ENCODE peak calls at places on chromosomes 16 and 17, in eight cellular contexts. One of them, this sample, is unnamed. For H3K4me1, the result is how much of the 10 kb centered on the place peaks cover.

GRCh38 chr16:9139965-9140364 is 48.5 kb downstream of the HAPSTR1 start:
- DNase-seq in left lung: no peak
- DNase-seq in H1: no peak
- DNase-seq in NT2/D1: no peak
- DNase-seq in heart left ventricle: peak
- DNase-seq in uterus: no peak
- DNase-seq in mucosa of descending colon: no peak
- DNase-seq in IMR-90: peak
- DNase-seq in this sample: peak

GRCh38 chr16:67939507-67940435 is 3.1 kb upstream of the PSMB10 start:
- DNase-seq in left lung: no peak
- DNase-seq in H1: no peak
- DNase-seq in NT2/D1: no peak
- DNase-seq in heart left ventricle: no peak
- DNase-seq in uterus: no peak
- DNase-seq in mucosa of descending colon: peak
- DNase-seq in IMR-90: no peak
- DNase-seq in this sample: no peak

GRCh38 chr17:6507535-6507934 is 48.8 kb downstream of the PITPNM3 start:
- DNase-seq in left lung: no peak
- DNase-seq in H1: no peak
- DNase-seq in NT2/D1: no peak
- DNase-seq in heart left ventricle: no peak
- DNase-seq in uterus: peak
- DNase-seq in mucosa of descending colon: no peak
- DNase-seq in IMR-90: peak
- DNase-seq in this sample: no peak

GRCh38 chr16:22195695-22196558 is 10.2 kb upstream of the EEF2K start:
- DNase-seq in left lung: peak
- DNase-seq in H1: peak
- DNase-seq in NT2/D1: peak
- DNase-seq in heart left ventricle: peak
- DNase-seq in uterus: peak
- DNase-seq in mucosa of descending colon: peak
- DNase-seq in IMR-90: peak
- DNase-seq in this sample: peak

GRCh38 chr17:386145-386876 is 33.7 kb upstream of the RPH3AL start:
- DNase-seq in left lung: peak
- DNase-seq in H1: peak
- DNase-seq in NT2/D1: no peak
- DNase-seq in heart left ventricle: peak
- DNase-seq in uterus: peak
- DNase-seq in mucosa of descending colon: peak
- DNase-seq in IMR-90: no peak
- DNase-seq in this sample: peak

GRCh38 chr17:14308965-14309879 is 8.3 kb downstream of the HS3ST3B1 start:
- DNase-seq in left lung: peak
- DNase-seq in H1: peak
- DNase-seq in NT2/D1: no peak
- DNase-seq in heart left ventricle: peak
- DNase-seq in uterus: peak
- DNase-seq in mucosa of descending colon: peak
- DNase-seq in IMR-90: peak
- DNase-seq in this sample: peak

GRCh38 chr17:40793800-40794199 is 6.0 kb downstream of the KRT28 start:
- DNase-seq in left lung: no peak
- DNase-seq in H1: no peak
- DNase-seq in NT2/D1: no peak
- DNase-seq in heart left ventricle: no peak
- DNase-seq in uterus: no peak
- DNase-seq in mucosa of descending colon: no peak
- DNase-seq in IMR-90: no peak
- DNase-seq in this sample: no peak

GRCh38 chr17:64024781-64025731 is 4.6 kb upstream of the ICAM2 start:
- DNase-seq in left lung: no peak
- DNase-seq in H1: no peak
- DNase-seq in NT2/D1: no peak
- DNase-seq in heart left ventricle: no peak
- DNase-seq in uterus: no peak
- DNase-seq in mucosa of descending colon: no peak
- DNase-seq in IMR-90: peak
- DNase-seq in this sample: no peak

GRCh38 chr16:78684040-78684611 is 584.7 kb downstream of the WWOX start:
- DNase-seq in left lung: no peak
- DNase-seq in H1: no peak
- DNase-seq in NT2/D1: no peak
- DNase-seq in heart left ventricle: peak
- DNase-seq in uterus: peak
- DNase-seq in mucosa of descending colon: peak
- DNase-seq in IMR-90: peak
- DNase-seq in this sample: no peak

GRCh38 chr17:16460796-16461605 is 31.0 kb downstream of the LRRC75A start:
- DNase-seq in left lung: no peak
- DNase-seq in H1: no peak
- DNase-seq in NT2/D1: no peak
- DNase-seq in heart left ventricle: no peak
- DNase-seq in uterus: no peak
- DNase-seq in mucosa of descending colon: peak
- DNase-seq in IMR-90: no peak
- DNase-seq in this sample: no peak

GRCh38 chr17:82868715-82869131 is 28.9 kb upstream of the ZNF750 start:
- DNase-seq in left lung: peak
- DNase-seq in H1: no peak
- DNase-seq in NT2/D1: no peak
- DNase-seq in heart left ventricle: no peak
- DNase-seq in uterus: no peak
- DNase-seq in mucosa of descending colon: peak
- DNase-seq in IMR-90: no peak
- DNase-seq in this sample: no peak

GRCh38 chr16:56203052-56203451 is 11.8 kb downstream of the GNAO1 start:
- DNase-seq in left lung: no peak
- DNase-seq in H1: peak
- DNase-seq in NT2/D1: no peak
- DNase-seq in heart left ventricle: no peak
- DNase-seq in uterus: no peak
- DNase-seq in mucosa of descending colon: no peak
- DNase-seq in IMR-90: peak
- DNase-seq in this sample: peak

GRCh38 chr17:68289473-68289872 is 1.5 kb downstream of the SLC16A6 start:
- DNase-seq in left lung: no peak
- DNase-seq in H1: no peak
- DNase-seq in NT2/D1: no peak
- DNase-seq in heart left ventricle: no peak
- DNase-seq in uterus: no peak
- DNase-seq in mucosa of descending colon: no peak
- DNase-seq in IMR-90: no peak
- DNase-seq in this sample: no peak

GRCh38 chr16:87195190-87195589 is 122.0 kb downstream of the C16orf95 start:
- DNase-seq in left lung: no peak
- DNase-seq in H1: no peak
- DNase-seq in NT2/D1: no peak
- DNase-seq in heart left ventricle: no peak
- DNase-seq in uterus: no peak
- DNase-seq in mucosa of descending colon: no peak
- DNase-seq in IMR-90: no peak
- DNase-seq in this sample: no peak

GRCh38 chr16:49441366-49441780 is 67.8 kb downstream of the C16orf78 start:
- DNase-seq in left lung: no peak
- DNase-seq in H1: peak
- DNase-seq in NT2/D1: no peak
- DNase-seq in heart left ventricle: peak
- DNase-seq in uterus: no peak
- DNase-seq in mucosa of descending colon: peak
- DNase-seq in IMR-90: no peak
- DNase-seq in this sample: peak

GRCh38 chr16:25051446-25052160 is 36.4 kb upstream of the ARHGAP17 start:
- DNase-seq in left lung: no peak
- DNase-seq in H1: no peak
- DNase-seq in NT2/D1: no peak
- DNase-seq in heart left ventricle: no peak
- DNase-seq in uterus: no peak
- DNase-seq in mucosa of descending colon: no peak
- DNase-seq in IMR-90: peak
- DNase-seq in this sample: no peak

GRCh38 chr17:45228985-45229517 is 7.4 kb downstream of the FMNL1 start:
- DNase-seq in left lung: peak
- DNase-seq in H1: no peak
- DNase-seq in NT2/D1: no peak
- DNase-seq in heart left ventricle: peak
- DNase-seq in uterus: peak
- DNase-seq in mucosa of descending colon: peak
- DNase-seq in IMR-90: peak
- DNase-seq in this sample: no peak

GRCh38 chr17:40026816-40027613 is 11.8 kb downstream of the CSF3 start:
- DNase-seq in left lung: peak
- DNase-seq in H1: peak
- DNase-seq in NT2/D1: peak
- DNase-seq in heart left ventricle: peak
- DNase-seq in uterus: peak
- DNase-seq in mucosa of descending colon: peak
- DNase-seq in IMR-90: peak
- DNase-seq in this sample: peak

GRCh38 chr17:32626371-32626770 is 139.6 kb downstream of the CDK5R1 start:
- DNase-seq in left lung: no peak
- DNase-seq in H1: no peak
- DNase-seq in NT2/D1: no peak
- DNase-seq in heart left ventricle: no peak
- DNase-seq in uterus: no peak
- DNase-seq in mucosa of descending colon: no peak
- DNase-seq in IMR-90: no peak
- DNase-seq in this sample: no peak

GRCh38 chr17:75806822-75807500 is 22.4 kb downstream of the UNK start:
- DNase-seq in left lung: peak
- DNase-seq in H1: no peak
- DNase-seq in NT2/D1: no peak
- DNase-seq in heart left ventricle: no peak
- DNase-seq in uterus: no peak
- DNase-seq in mucosa of descending colon: no peak
- DNase-seq in IMR-90: no peak
- DNase-seq in this sample: no peak

GRCh38 chr16:28207425-28207824 is 4.3 kb downstream of the XPO6 start:
- DNase-seq in left lung: no peak
- DNase-seq in H1: no peak
- DNase-seq in NT2/D1: no peak
- DNase-seq in heart left ventricle: no peak
- DNase-seq in uterus: no peak
- DNase-seq in mucosa of descending colon: no peak
- DNase-seq in IMR-90: peak
- DNase-seq in this sample: no peak
- H3K4me1 ChIP-seq in left lung: under half
- H3K4me1 ChIP-seq in H1: under half
- H3K4me1 ChIP-seq in NT2/D1: under half
- H3K4me1 ChIP-seq in heart left ventricle: under half
- H3K4me1 ChIP-seq in uterus: under half
- H3K4me1 ChIP-seq in mucosa of descending colon: under half
- H3K4me1 ChIP-seq in IMR-90: under half
- H3K4me1 ChIP-seq in this sample: under half

DNA sequence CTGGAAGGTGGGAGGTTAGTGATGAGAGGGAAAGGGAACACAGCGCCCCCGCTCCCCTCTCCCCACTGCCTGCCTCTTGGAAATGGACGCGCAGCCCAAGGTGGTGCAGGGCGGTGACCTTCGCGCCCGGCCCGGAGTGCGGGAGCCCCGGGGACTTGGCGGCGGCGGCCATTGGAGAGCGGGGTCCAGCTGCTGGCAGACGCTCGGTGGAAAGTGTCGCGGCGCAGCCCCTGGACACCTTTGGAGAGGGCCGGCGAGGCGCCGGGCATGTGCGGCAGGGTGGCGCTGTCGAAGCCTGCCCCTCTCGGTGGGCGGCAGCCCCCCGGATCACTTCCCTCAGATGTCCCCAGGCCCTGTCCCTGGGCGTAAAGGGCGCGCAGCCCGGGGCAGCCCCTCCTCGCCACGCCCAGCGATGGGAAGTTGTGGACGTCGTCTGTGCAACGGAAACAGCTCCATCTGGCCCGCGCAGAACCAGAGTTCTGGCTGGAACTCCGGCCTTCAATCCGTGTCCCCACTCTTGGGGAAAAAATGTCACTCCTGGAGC is 16.7 kb downstream of the SALL1 start:
- DNase-seq in left lung: no peak
- DNase-seq in H1: peak
- DNase-seq in NT2/D1: no peak
- DNase-seq in heart left ventricle: no peak
- DNase-seq in uterus: no peak
- DNase-seq in mucosa of descending colon: no peak
- DNase-seq in IMR-90: no peak
- DNase-seq in this sample: no peak
- H3K4me3 ChIP-seq in left lung: no peak
- H3K4me3 ChIP-seq in H1: peak
- H3K4me3 ChIP-seq in NT2/D1: no peak
- H3K4me3 ChIP-seq in heart left ventricle: peak
- H3K4me3 ChIP-seq in uterus: no peak
- H3K4me3 ChIP-seq in mucosa of descending colon: no peak
- H3K4me3 ChIP-seq in IMR-90: no peak
- H3K4me3 ChIP-seq in this sample: no peak

GRCh38 chr17:57908278-57908677 is 46.9 kb downstream of the CUEDC1 start:
- DNase-seq in left lung: no peak
- DNase-seq in H1: no peak
- DNase-seq in NT2/D1: no peak
- DNase-seq in heart left ventricle: no peak
- DNase-seq in uterus: no peak
- DNase-seq in mucosa of descending colon: peak
- DNase-seq in IMR-90: no peak
- DNase-seq in this sample: no peak
- H3K4me1 ChIP-seq in left lung: under half
- H3K4me1 ChIP-seq in H1: under half
- H3K4me1 ChIP-seq in NT2/D1: under half
- H3K4me1 ChIP-seq in heart left ventricle: under half
- H3K4me1 ChIP-seq in uterus: under half
- H3K4me1 ChIP-seq in mucosa of descending colon: under half
- H3K4me1 ChIP-seq in IMR-90: under half
- H3K4me1 ChIP-seq in this sample: under half

GRCh38 chr17:77020973-77021372 is 119.8 kb upstream of the SEC14L1 start:
- DNase-seq in left lung: no peak
- DNase-seq in H1: no peak
- DNase-seq in NT2/D1: no peak
- DNase-seq in heart left ventricle: no peak
- DNase-seq in uterus: no peak
- DNase-seq in mucosa of descending colon: no peak
- DNase-seq in IMR-90: no peak
- DNase-seq in this sample: no peak

GRCh38 chr17:77022766-77023165 is 118.0 kb upstream of the SEC14L1 start:
- DNase-seq in left lung: no peak
- DNase-seq in H1: no peak
- DNase-seq in NT2/D1: no peak
- DNase-seq in heart left ventricle: no peak
- DNase-seq in uterus: no peak
- DNase-seq in mucosa of descending colon: no peak
- DNase-seq in IMR-90: no peak
- DNase-seq in this sample: no peak

GRCh38 chr17:77025781-77026180 is 115.0 kb upstream of the SEC14L1 start:
- DNase-seq in left lung: no peak
- DNase-seq in H1: no peak
- DNase-seq in NT2/D1: no peak
- DNase-seq in heart left ventricle: no peak
- DNase-seq in uterus: no peak
- DNase-seq in mucosa of descending colon: no peak
- DNase-seq in IMR-90: no peak
- DNase-seq in this sample: no peak

GRCh38 chr17:77018504-77018903 is 122.3 kb upstream of the SEC14L1 start:
- DNase-seq in left lung: no peak
- DNase-seq in H1: no peak
- DNase-seq in NT2/D1: no peak
- DNase-seq in heart left ventricle: no peak
- DNase-seq in uterus: no peak
- DNase-seq in mucosa of descending colon: no peak
- DNase-seq in IMR-90: no peak
- DNase-seq in this sample: no peak

GRCh38 chr17:77019955-77020379 is 120.8 kb upstream of the SEC14L1 start:
- DNase-seq in left lung: no peak
- DNase-seq in H1: no peak
- DNase-seq in NT2/D1: peak
- DNase-seq in heart left ventricle: no peak
- DNase-seq in uterus: no peak
- DNase-seq in mucosa of descending colon: no peak
- DNase-seq in IMR-90: no peak
- DNase-seq in this sample: no peak
- H3K4me3 ChIP-seq in left lung: no peak
- H3K4me3 ChIP-seq in H1: no peak
- H3K4me3 ChIP-seq in NT2/D1: no peak
- H3K4me3 ChIP-seq in heart left ventricle: no peak
- H3K4me3 ChIP-seq in uterus: no peak
- H3K4me3 ChIP-seq in mucosa of descending colon: no peak
- H3K4me3 ChIP-seq in IMR-90: no peak
- H3K4me3 ChIP-seq in this sample: no peak

This sample was measured in BE2C.